ENCODE peak calls at places on chromosomes 5 and 9, in eight cellular contexts. H, E, M, U, G, N, X and D are unnamed samples. For H3K27me3, the result is how much of the 10 kb centered on the place peaks cover.

GRCh38 chr5:180207593-180207992 is 1.4 kb downstream of the RASGEF1C start:
- DNase-seq in H (peak), E (no peak), M (no peak), U (no peak), G (no peak), N (no peak), X (no peak), D (no peak)

GRCh38 chr9:74940600-74940999 is 12.1 kb downstream of the C9orf40 start:
- DNase-seq in H (no peak), E (no peak), M (no peak), U (no peak), G (peak), N (no peak), X (peak), D (peak)

GRCh38 chr5:157463621-157464407 is 3.8 kb downstream of the NIPAL4 start:
- DNase-seq in H (no peak), E (no peak), M (no peak), U (no peak), G (peak), N (no peak), X (peak), D (peak)

GRCh38 chr5:91179018-91179417 is 204.1 kb downstream of the ARRDC3 start:
- DNase-seq in H (no peak), E (no peak), M (no peak), U (no peak), G (peak), N (no peak), X (no peak), D (no peak)

GRCh38 chr9:109699019-109699418 is 81.0 kb upstream of the PALM2AKAP2 start:
- DNase-seq in H (no peak), E (no peak), M (no peak), U (no peak), G (peak), N (no peak), X (peak), D (peak)

GRCh38 chr9:91361294-91362201 is at the start of gene AUH:
- DNase-seq in H (peak), E (peak), M (peak), U (peak), G (peak), N (peak), X (peak), D (peak)

GRCh38 chr5:42423285-42424152 is at the start of gene GHR:
- DNase-seq in H (peak), E (peak), M (peak), U (peak), G (peak), N (peak), X (peak), D (peak)

GRCh38 chr5:138466058-138466899 is 1.0 kb downstream of the EGR1 start:
- DNase-seq in H (no peak), E (no peak), M (peak), U (peak), G (peak), N (no peak), X (no peak), D (no peak)

GRCh38 chr5:98173334-98173733 is 600.1 kb upstream of the RGMB start:
- DNase-seq in H (no peak), E (peak), M (no peak), U (no peak), G (peak), N (no peak), X (peak), D (peak)

GRCh38 chr9:14203366-14204056 is 110.4 kb downstream of the NFIB start:
- DNase-seq in H (no peak), E (no peak), M (no peak), U (peak), G (peak), N (peak), X (no peak), D (no peak)

GRCh38 chr9:136662656-136663310 is at the start of gene EGFL7:
- DNase-seq in H (no peak), E (no peak), M (no peak), U (no peak), G (no peak), N (no peak), X (no peak), D (no peak)
- H3K4me3 ChIP-seq in H (no peak), E (no peak), M (no peak), U (no peak), G (no peak), N (peak), X (no peak), D (no peak)

GRCh38 chr9:36847781-36848673 is 186.0 kb downstream of the PAX5 start:
- DNase-seq in H (no peak), E (peak), M (no peak), U (no peak), G (no peak), N (no peak), X (no peak), D (no peak)

GRCh38 chr9:36846621-36847020 is 187.4 kb downstream of the PAX5 start:
- DNase-seq in H (no peak), E (no peak), M (no peak), U (no peak), G (no peak), N (no peak), X (no peak), D (no peak)

GRCh38 chr9:36853233-36853632 is 180.8 kb downstream of the PAX5 start:
- DNase-seq in H (no peak), E (no peak), M (no peak), U (no peak), G (no peak), N (no peak), X (no peak), D (no peak)

GRCh38 chr9:36848946-36849345 is 185.1 kb downstream of the PAX5 start:
- DNase-seq in H (no peak), E (no peak), M (no peak), U (no peak), G (no peak), N (no peak), X (no peak), D (no peak)

GRCh38 chr9:36849943-36850342 is 184.1 kb downstream of the PAX5 start:
- DNase-seq in H (no peak), E (no peak), M (no peak), U (no peak), G (no peak), N (no peak), X (no peak), D (no peak)
- H3K27me3 ChIP-seq in H (under half), E (under half), M (under half), U (under half), G (under half), N (under half), X (under half), D (under half)

DNA sequence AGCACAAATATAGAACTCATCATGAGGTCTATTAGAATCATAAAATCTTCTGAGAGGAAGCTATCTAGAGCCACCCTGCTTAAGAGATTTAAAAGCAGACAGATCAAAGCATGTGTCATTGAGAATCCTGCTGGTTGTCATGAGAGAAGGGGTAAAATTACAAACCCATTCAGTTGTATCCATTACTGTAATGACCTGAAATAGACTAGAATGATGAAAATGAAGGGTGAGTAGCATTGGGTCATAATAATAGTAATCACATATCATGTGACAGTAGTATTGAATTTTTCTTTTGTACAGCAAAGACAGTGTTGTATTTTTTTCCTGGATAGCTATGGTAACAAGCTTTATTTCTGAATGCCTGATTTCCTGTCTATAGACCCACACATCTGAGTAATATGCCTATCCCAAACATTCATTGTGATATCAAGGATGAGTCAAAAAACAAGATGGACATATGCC is 149.0 kb downstream of the PDE4D start:
- DNase-seq in H (no peak), E (no peak), M (no peak), U (no peak), G (peak), N (no peak), X (peak), D (peak)
- H3K4me3 ChIP-seq in H (no peak), E (no peak), M (no peak), U (no peak), G (no peak), N (no peak), X (no peak), D (no peak)

DNA sequence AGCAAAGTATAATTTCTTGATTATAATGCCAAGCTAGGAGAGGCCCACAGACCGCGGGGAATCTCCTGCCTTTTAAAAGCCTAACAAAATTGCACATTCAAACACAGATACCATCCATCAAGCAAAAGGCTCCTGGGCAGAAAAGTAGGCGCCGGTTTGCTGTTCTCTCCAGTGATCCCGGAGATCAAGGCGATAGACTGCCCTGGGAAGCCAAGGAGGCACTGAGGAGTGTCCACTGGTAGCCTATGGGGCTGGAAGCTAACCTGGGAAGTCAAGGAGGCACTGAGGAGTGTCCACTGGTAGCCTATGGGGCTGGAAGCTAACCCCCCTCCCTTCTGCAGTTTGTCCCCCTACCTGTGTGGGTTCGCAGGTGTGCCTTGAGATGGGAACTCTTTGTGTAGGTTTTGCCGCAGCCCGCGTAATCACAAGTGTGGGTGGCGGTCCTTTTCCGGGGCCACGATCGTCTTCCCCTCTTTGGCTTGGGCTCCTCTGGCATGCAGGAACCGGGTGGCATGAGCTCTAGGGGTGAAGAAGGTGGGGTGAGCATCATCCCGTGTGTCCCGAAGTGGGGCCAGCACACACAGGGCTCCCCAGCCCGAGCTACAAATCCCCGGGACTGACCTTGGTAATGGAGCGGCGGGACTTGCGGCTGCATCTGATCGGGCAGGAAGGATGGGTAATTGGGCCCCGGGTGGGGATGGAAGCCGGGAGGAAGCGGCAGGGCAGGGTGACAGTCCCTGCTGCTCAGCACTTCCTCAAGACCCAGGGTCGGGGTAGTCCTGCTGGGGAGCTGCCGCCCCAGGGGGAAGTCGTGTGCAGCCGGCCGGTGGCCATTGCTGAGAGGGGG is 2.7 kb downstream of the KLF4 start:
- DNase-seq in H (no peak), E (no peak), M (no peak), U (no peak), G (peak), N (peak), X (peak), D (no peak)
- H3K27me3 ChIP-seq in H (under half), E (under half), M (under half), U (half or more), G (under half), N (under half), X (under half), D (under half)

GRCh38 chr5:149061341-149061740 is 1.5 kb downstream of the SH3TC2 start:
- DNase-seq in H (no peak), E (no peak), M (no peak), U (no peak), G (no peak), N (no peak), X (no peak), D (no peak)
- H3K4me3 ChIP-seq in H (no peak), E (no peak), M (no peak), U (no peak), G (no peak), N (no peak), X (peak), D (no peak)